ENCODE peak calls at places on chromosomes 11 and 22, in four cellular contexts. One of them, this sample, is unnamed.

GRCh38 chr11:75668508-75669297 is at the start of gene MAP6:
- DNase-seq in HS-5: no peak
- DNase-seq in GM04504: no peak
- DNase-seq in activated CD4-positive, alpha-beta T cell treated with anti-CD3 and anti-CD28 coated beads, Interleukin-2, amount 50 U/mL, for 24 hours: no peak
- DNase-seq in this sample: no peak

GRCh38 chr11:102279641-102280170 is 37.6 kb upstream of the BIRC3 start:
- DNase-seq in HS-5: no peak
- DNase-seq in GM04504: no peak
- DNase-seq in activated CD4-positive, alpha-beta T cell treated with anti-CD3 and anti-CD28 coated beads, Interleukin-2, amount 50 U/mL, for 24 hours: no peak
- DNase-seq in this sample: peak; percentile 65

GRCh38 chr11:22454461-22454860 is 116.3 kb downstream of the SLC17A6 start:
- DNase-seq in HS-5: no peak
- DNase-seq in GM04504: no peak
- DNase-seq in activated CD4-positive, alpha-beta T cell treated with anti-CD3 and anti-CD28 coated beads, Interleukin-2, amount 50 U/mL, for 24 hours: no peak
- DNase-seq in this sample: no peak

GRCh38 chr11:65810046-65810868 is 23.4 kb downstream of the OVOL1 start:
- DNase-seq in HS-5: no peak
- DNase-seq in GM04504: no peak
- DNase-seq in activated CD4-positive, alpha-beta T cell treated with anti-CD3 and anti-CD28 coated beads, Interleukin-2, amount 50 U/mL, for 24 hours: no peak
- DNase-seq in this sample: no peak

GRCh38 chr11:95850137-95850536 is 59.8 kb downstream of the CEP57 start:
- DNase-seq in HS-5: no peak
- DNase-seq in GM04504: no peak
- DNase-seq in activated CD4-positive, alpha-beta T cell treated with anti-CD3 and anti-CD28 coated beads, Interleukin-2, amount 50 U/mL, for 24 hours: no peak
- DNase-seq in this sample: no peak

GRCh38 chr11:68259122-68259959 is 12.4 kb downstream of the C11orf24 start:
- DNase-seq in HS-5: no peak
- DNase-seq in GM04504: no peak
- DNase-seq in activated CD4-positive, alpha-beta T cell treated with anti-CD3 and anti-CD28 coated beads, Interleukin-2, amount 50 U/mL, for 24 hours: no peak
- DNase-seq in this sample: no peak

GRCh38 chr22:42889290-42889689 is 32.2 kb upstream of the ARFGAP3 start:
- DNase-seq in HS-5: no peak
- DNase-seq in GM04504: no peak
- DNase-seq in activated CD4-positive, alpha-beta T cell treated with anti-CD3 and anti-CD28 coated beads, Interleukin-2, amount 50 U/mL, for 24 hours: no peak
- DNase-seq in this sample: no peak

GRCh38 chr11:22666320-22666699 is at the start of gene GAS2:
- DNase-seq in HS-5: no peak
- DNase-seq in GM04504: no peak
- DNase-seq in activated CD4-positive, alpha-beta T cell treated with anti-CD3 and anti-CD28 coated beads, Interleukin-2, amount 50 U/mL, for 24 hours: no peak
- DNase-seq in this sample: no peak

GRCh38 chr11:10590516-10590915 is 22.1 kb upstream of the LYVE1 start:
- DNase-seq in HS-5: no peak
- DNase-seq in GM04504: no peak
- DNase-seq in activated CD4-positive, alpha-beta T cell treated with anti-CD3 and anti-CD28 coated beads, Interleukin-2, amount 50 U/mL, for 24 hours: no peak
- DNase-seq in this sample: peak; percentile 72

GRCh38 chr22:46653596-46653995 is 33.4 kb downstream of the GRAMD4 start:
- DNase-seq in HS-5: no peak
- DNase-seq in GM04504: no peak
- DNase-seq in activated CD4-positive, alpha-beta T cell treated with anti-CD3 and anti-CD28 coated beads, Interleukin-2, amount 50 U/mL, for 24 hours: no peak
- DNase-seq in this sample: no peak

GRCh38 chr11:128346808-128347207 is 240.6 kb downstream of the ETS1 start:
- DNase-seq in HS-5: no peak
- DNase-seq in GM04504: no peak
- DNase-seq in activated CD4-positive, alpha-beta T cell treated with anti-CD3 and anti-CD28 coated beads, Interleukin-2, amount 50 U/mL, for 24 hours: no peak
- DNase-seq in this sample: no peak

GRCh38 chr11:75673977-75674582 is 5.2 kb upstream of the MAP6 start:
- DNase-seq in HS-5: peak; percentile 54
- DNase-seq in GM04504: no peak
- DNase-seq in activated CD4-positive, alpha-beta T cell treated with anti-CD3 and anti-CD28 coated beads, Interleukin-2, amount 50 U/mL, for 24 hours: no peak
- DNase-seq in this sample: peak; percentile 30

GRCh38 chr11:34512810-34513673 is 552 bp downstream of the ELF5 start:
- DNase-seq in HS-5: no peak
- DNase-seq in GM04504: no peak
- DNase-seq in activated CD4-positive, alpha-beta T cell treated with anti-CD3 and anti-CD28 coated beads, Interleukin-2, amount 50 U/mL, for 24 hours: peak; percentile 26
- DNase-seq in this sample: peak; percentile 31

GRCh38 chr11:40797981-40798380 is 661.5 kb downstream of the LRRC4C start:
- DNase-seq in HS-5: peak; percentile 34
- DNase-seq in GM04504: no peak
- DNase-seq in activated CD4-positive, alpha-beta T cell treated with anti-CD3 and anti-CD28 coated beads, Interleukin-2, amount 50 U/mL, for 24 hours: no peak
- DNase-seq in this sample: no peak

GRCh38 chr11:66126808-66127555 is 56.9 kb downstream of the PACS1 start:
- DNase-seq in HS-5: no peak
- DNase-seq in GM04504: peak; percentile 55
- DNase-seq in activated CD4-positive, alpha-beta T cell treated with anti-CD3 and anti-CD28 coated beads, Interleukin-2, amount 50 U/mL, for 24 hours: peak; percentile 9
- DNase-seq in this sample: no peak

This sample was measured in HFF-Myc.